ENCODE peak calls at places on chromosomes 4 and X, in ten cellular contexts. X is uterus, R is GM12891, A is HCT116, T is body of pancreas, I is erythroblast, V is lower leg skin, G is testis, W is stomach, C is A549. O is an unnamed sample.

GRCh38 chrX:67288958-67289641 is 254.7 kb upstream of the AR start:
- DNase-seq in X (no peak), R (no peak), A (no peak), T (no peak), I (no peak), V (peak), G (peak), W (no peak), C (no peak), O (no peak)

GRCh38 chrX:75061701-75062100 is 94.4 kb downstream of the ABCB7 start:
- DNase-seq in X (no peak), R (no peak), A (no peak), T (no peak), I (no peak), V (no peak), G (no peak), W (no peak), C (no peak), O (peak)

GRCh38 chrX:49610718-49611310 is 12.0 kb downstream of the GAGE1 start:
- DNase-seq in X (no peak), R (no peak), A (no peak), T (no peak), I (no peak), V (no peak), G (no peak), W (no peak), C (no peak), O (no peak)

GRCh38 chr4:151055539-151055938 is 40.5 kb upstream of the LRBA start:
- DNase-seq in X (no peak), R (no peak), A (no peak), T (no peak), I (no peak), V (no peak), G (no peak), W (no peak), C (no peak), O (no peak)

GRCh38 chr4:159698336-159698735 is 595.5 kb downstream of the RAPGEF2 start:
- DNase-seq in X (no peak), R (no peak), A (no peak), T (no peak), I (no peak), V (no peak), G (no peak), W (no peak), C (no peak), O (no peak)

GRCh38 chr4:81807927-81808672 is 336.4 kb upstream of the RASGEF1B start:
- DNase-seq in X (no peak), R (no peak), A (no peak), T (no peak), I (peak), V (no peak), G (no peak), W (peak), C (no peak), O (no peak)

GRCh38 chr4:151921371-151921770 is 160.6 kb upstream of the GATB start:
- DNase-seq in X (no peak), R (no peak), A (no peak), T (no peak), I (no peak), V (no peak), G (no peak), W (no peak), C (no peak), O (no peak)

GRCh38 chr4:101187837-101188236 is 159.5 kb downstream of the PPP3CA start:
- DNase-seq in X (no peak), R (no peak), A (no peak), T (no peak), I (peak), V (no peak), G (no peak), W (no peak), C (peak), O (no peak)

GRCh38 chr4:176671532-176671931 is 121.2 kb downstream of the VEGFC start:
- DNase-seq in X (peak), R (no peak), A (no peak), T (no peak), I (no peak), V (no peak), G (no peak), W (no peak), C (no peak), O (peak)

GRCh38 chr4:3484057-3484973 is 21.2 kb downstream of the DOK7 start:
- DNase-seq in X (no peak), R (no peak), A (peak), T (no peak), I (no peak), V (no peak), G (no peak), W (peak), C (peak), O (peak)

GRCh38 chr4:187171731-187172339 is 448.2 kb upstream of the FAT1 start:
- DNase-seq in X (no peak), R (no peak), A (no peak), T (no peak), I (no peak), V (no peak), G (no peak), W (no peak), C (no peak), O (no peak)

GRCh38 chr4:128862608-128863313 is 53.3 kb downstream of the JADE1 start:
- DNase-seq in X (no peak), R (no peak), A (no peak), T (no peak), I (peak), V (no peak), G (no peak), W (no peak), C (peak), O (no peak)

GRCh38 chrX:10794203-10794630 is 173.8 kb upstream of the MID1 start:
- DNase-seq in X (no peak), R (no peak), A (no peak), T (no peak), I (no peak), V (no peak), G (no peak), W (no peak), C (no peak), O (no peak)

GRCh38 chr4:152572417-152573086 is 36.7 kb upstream of the FBXW7 start:
- DNase-seq in X (no peak), R (no peak), A (no peak), T (no peak), I (peak), V (no peak), G (no peak), W (no peak), C (peak), O (peak)

GRCh38 chrX:1400731-1401471 is 9.0 kb upstream of the SLC25A6 start:
- DNase-seq in X (no peak), R (no peak), A (peak), T (no peak), I (no peak), V (no peak), G (no peak), W (no peak), C (no peak), O (no peak)

GRCh38 chr4:39151120-39151713 is 31.1 kb upstream of the WDR19 start:
- DNase-seq in X (no peak), R (no peak), A (no peak), T (no peak), I (no peak), V (no peak), G (no peak), W (no peak), C (no peak), O (peak)

GRCh38 chrX:78922754-78923153 is 22.4 kb upstream of the P2RY10 start:
- DNase-seq in X (no peak), R (no peak), A (no peak), T (no peak), I (no peak), V (no peak), G (no peak), W (no peak), C (no peak), O (no peak)

GRCh38 chrX:118545510-118545909 is 49.9 kb downstream of the DOCK11 start:
- DNase-seq in X (no peak), R (no peak), A (no peak), T (no peak), I (no peak), V (no peak), G (no peak), W (no peak), C (no peak), O (no peak)

GRCh38 chrX:24225265-24225664 is 75.7 kb downstream of the ZFX start:
- DNase-seq in X (no peak), R (no peak), A (no peak), T (no peak), I (no peak), V (no peak), G (no peak), W (no peak), C (no peak), O (no peak)

GRCh38 chr4:109014593-109015412 is 251.9 kb upstream of the ETNPPL start:
- DNase-seq in X (no peak), R (no peak), A (no peak), T (no peak), I (no peak), V (no peak), G (no peak), W (no peak), C (no peak), O (no peak)

GRCh38 chrX:39745782-39746181 is 352.0 kb downstream of the BCOR start:
- DNase-seq in X (no peak), R (no peak), A (no peak), T (no peak), I (no peak), V (no peak), G (no peak), W (no peak), C (no peak), O (no peak)

GRCh38 chr4:101439926-101440325 is 92.6 kb upstream of the PPP3CA start:
- DNase-seq in X (no peak), R (no peak), A (no peak), T (no peak), I (no peak), V (no peak), G (no peak), W (no peak), C (no peak), O (no peak)

GRCh38 chr4:152900395-152900794 is 35.7 kb upstream of the FHDC1 start:
- DNase-seq in X (no peak), R (no peak), A (no peak), T (no peak), I (no peak), V (no peak), G (no peak), W (no peak), C (no peak), O (no peak)

GRCh38 chrX:2841511-2841910 is 12.8 kb downstream of the GYG2 start:
- DNase-seq in X (no peak), R (no peak), A (no peak), T (no peak), I (no peak), V (no peak), G (no peak), W (no peak), C (no peak), O (no peak)

GRCh38 chr4:89469930-89470375 is 162.4 kb upstream of the GPRIN3 start:
- DNase-seq in X (no peak), R (no peak), A (no peak), T (no peak), I (peak), V (no peak), G (no peak), W (no peak), C (peak), O (peak)

GRCh38 chrX:66760648-66761047 is 121.8 kb upstream of the EDA2R start:
- DNase-seq in X (no peak), R (no peak), A (no peak), T (no peak), I (no peak), V (no peak), G (no peak), W (no peak), C (peak), O (peak)

GRCh38 chr4:20255251-20255586 is 3.5 kb downstream of the SLIT2 start:
- DNase-seq in X (no peak), R (no peak), A (no peak), T (no peak), I (no peak), V (no peak), G (no peak), W (no peak), C (no peak), O (no peak)

GRCh38 chr4:52868138-52868537 is 6.0 kb downstream of the RASL11B start:
- DNase-seq in X (peak), R (no peak), A (no peak), T (no peak), I (no peak), V (no peak), G (peak), W (no peak), C (no peak), O (peak)

GRCh38 chr4:113012122-113012725 is 37.2 kb upstream of the ANK2 start:
- DNase-seq in X (no peak), R (no peak), A (no peak), T (no peak), I (no peak), V (no peak), G (no peak), W (no peak), C (no peak), O (no peak)

GRCh38 chr4:78691333-78691732 is 84.8 kb upstream of the BMP2K start:
- DNase-seq in X (no peak), R (no peak), A (no peak), T (no peak), I (peak), V (no peak), G (no peak), W (no peak), C (no peak), O (peak)

GRCh38 chr4:140088317-140088967 is 65.5 kb downstream of the MAML3 start:
- DNase-seq in X (no peak), R (no peak), A (no peak), T (no peak), I (no peak), V (no peak), G (no peak), W (no peak), C (no peak), O (peak)

GRCh38 chr4:155952546-155952945 is 1.1 kb downstream of the CTSO start:
- DNase-seq in X (no peak), R (no peak), A (no peak), T (no peak), I (no peak), V (no peak), G (no peak), W (no peak), C (no peak), O (no peak)

GRCh38 chrX:13387656-13388421 is 68.0 kb upstream of the ATXN3L start:
- DNase-seq in X (no peak), R (no peak), A (no peak), T (no peak), I (no peak), V (no peak), G (no peak), W (no peak), C (no peak), O (peak)

GRCh38 chr4:29710519-29710918 is 1009.6 kb upstream of the PCDH7 start:
- DNase-seq in X (no peak), R (no peak), A (no peak), T (no peak), I (no peak), V (no peak), G (no peak), W (no peak), C (no peak), O (no peak)

GRCh38 chr4:109389367-109390118 is 44.1 kb upstream of the SEC24B start:
- DNase-seq in X (no peak), R (no peak), A (no peak), T (peak), I (no peak), V (no peak), G (no peak), W (no peak), C (no peak), O (no peak)

GRCh38 chr4:155666701-155667537 is at the start of gene GUCY1A1:
- DNase-seq in X (peak), R (peak), A (no peak), T (peak), I (peak), V (peak), G (peak), W (peak), C (no peak), O (no peak)

GRCh38 chr4:55125087-55125721 is at the start of gene KDR:
- DNase-seq in X (peak), R (no peak), A (no peak), T (no peak), I (no peak), V (peak), G (peak), W (peak), C (no peak), O (no peak)
- TF ChIP-seq POLR2A in X (peak), R (no peak), A (no peak), T (peak), I (no peak), V (no peak), G (no peak), W (no peak), C (no peak), O (no peak)

GRCh38 chr4:98148856-98149255 is 5.6 kb upstream of the STPG2 start:
- DNase-seq in X (no peak), R (no peak), A (no peak), T (no peak), I (no peak), V (no peak), G (no peak), W (no peak), C (no peak), O (peak)

GRCh38 chr4:98143001-98143899 is at the start of gene STPG2:
- DNase-seq in X (peak), R (peak), A (peak), T (peak), I (peak), V (peak), G (peak), W (peak), C (peak), O (peak)
- TF ChIP-seq POLR2A in X (peak), R (peak), A (peak), T (peak), I (peak), V (no peak), G (no peak), W (no peak), C (peak), O (peak)

GRCh38 chrX:154019633-154020499 is at the start of gene IRAK1:
- DNase-seq in X (no peak), R (peak), A (no peak), T (peak), I (peak), V (no peak), G (no peak), W (peak), C (peak), O (peak)
- TF ChIP-seq POLR2A in X (peak), R (no peak), A (peak), T (peak), I (peak), V (no peak), G (no peak), W (no peak), C (peak), O (peak)

DNA sequence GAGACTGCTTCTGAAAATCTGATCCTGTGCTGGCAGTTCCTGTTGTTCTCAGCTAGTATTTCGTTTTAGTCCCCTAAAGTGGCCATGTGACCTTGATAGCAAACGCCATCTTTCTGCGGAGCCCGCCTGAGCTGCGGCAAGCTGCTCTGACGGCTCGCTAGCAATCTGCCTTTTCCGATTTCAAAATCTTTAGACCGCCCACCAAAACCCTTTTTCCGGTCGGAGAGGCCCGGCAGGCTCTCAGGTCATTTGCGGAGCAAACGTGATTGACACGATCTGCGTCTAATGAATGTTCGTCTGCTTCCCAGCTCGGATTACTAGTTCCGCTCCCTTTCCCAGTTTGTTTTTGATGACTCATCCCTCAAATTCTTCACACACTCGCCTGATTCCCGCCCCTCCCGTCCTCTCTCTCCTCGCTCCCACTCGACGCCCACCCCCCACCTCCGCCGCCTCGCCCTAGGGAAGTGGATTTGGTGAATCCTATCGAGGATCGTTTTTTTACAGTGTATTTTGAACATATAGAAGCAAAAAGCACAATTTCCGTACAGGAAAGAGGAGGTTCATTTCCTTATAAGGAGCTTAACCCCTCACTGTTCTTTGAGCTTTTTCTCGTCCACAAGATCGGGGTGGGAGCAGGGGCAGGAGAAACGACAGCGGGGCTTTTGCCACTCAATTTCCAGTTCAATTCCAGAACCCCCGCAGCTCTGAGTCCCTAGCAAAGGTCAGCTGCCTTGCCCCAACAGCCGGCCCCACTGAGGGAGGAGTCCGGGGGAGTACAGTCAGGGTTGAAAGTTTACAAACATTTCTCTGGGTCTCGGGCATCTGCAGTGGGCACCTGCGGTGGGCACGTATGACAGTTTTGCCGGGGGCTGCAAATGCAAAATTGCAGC is 37.5 kb downstream of the NLGN3 start:
- DNase-seq in X (peak), R (peak), A (peak), T (peak), I (peak), V (peak), G (peak), W (peak), C (peak), O (peak)
- TF ChIP-seq POLR2A in X (peak), R (peak), A (no peak), T (peak), I (peak), V (no peak), G (no peak), W (no peak), C (peak), O (peak)

DNA sequence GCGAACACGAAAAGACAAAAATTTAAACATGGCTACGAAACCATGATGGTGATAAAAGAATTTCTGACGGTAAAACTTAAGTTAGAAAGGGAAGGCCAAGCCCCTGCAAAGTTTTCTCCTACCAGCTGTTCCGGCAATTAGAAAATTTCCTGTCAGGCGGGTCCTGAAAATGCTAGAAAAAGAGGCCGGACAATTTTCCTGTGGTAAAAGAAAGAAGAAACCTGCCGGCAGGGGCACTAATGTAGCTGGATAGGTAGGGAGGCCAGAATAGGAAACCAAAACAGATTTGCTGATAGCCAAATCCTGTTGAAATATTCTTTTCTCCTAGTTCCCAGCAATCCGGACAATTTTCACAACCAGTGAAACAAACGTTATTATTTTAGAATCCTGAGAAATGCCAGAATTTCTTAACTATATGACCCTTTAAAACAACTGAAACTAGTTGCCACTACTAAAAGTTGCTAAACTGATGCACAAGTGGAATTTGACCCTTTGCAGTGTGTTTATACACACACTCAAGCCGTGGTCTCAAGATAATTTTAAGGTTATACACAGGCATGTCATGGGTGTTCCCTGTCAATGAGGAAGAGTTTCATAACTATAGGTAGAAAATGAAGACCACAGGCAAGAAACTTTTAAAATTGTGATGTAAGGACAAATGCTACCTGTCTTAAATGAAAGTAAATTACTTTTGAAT is 47.8 kb downstream of the RPS6KA3 start:
- DNase-seq in X (peak), R (no peak), A (no peak), T (peak), I (peak), V (no peak), G (peak), W (no peak), C (peak), O (no peak)
- TF ChIP-seq POLR2A in X (no peak), R (no peak), A (no peak), T (no peak), I (no peak), V (no peak), G (no peak), W (no peak), C (no peak), O (no peak)

DNA sequence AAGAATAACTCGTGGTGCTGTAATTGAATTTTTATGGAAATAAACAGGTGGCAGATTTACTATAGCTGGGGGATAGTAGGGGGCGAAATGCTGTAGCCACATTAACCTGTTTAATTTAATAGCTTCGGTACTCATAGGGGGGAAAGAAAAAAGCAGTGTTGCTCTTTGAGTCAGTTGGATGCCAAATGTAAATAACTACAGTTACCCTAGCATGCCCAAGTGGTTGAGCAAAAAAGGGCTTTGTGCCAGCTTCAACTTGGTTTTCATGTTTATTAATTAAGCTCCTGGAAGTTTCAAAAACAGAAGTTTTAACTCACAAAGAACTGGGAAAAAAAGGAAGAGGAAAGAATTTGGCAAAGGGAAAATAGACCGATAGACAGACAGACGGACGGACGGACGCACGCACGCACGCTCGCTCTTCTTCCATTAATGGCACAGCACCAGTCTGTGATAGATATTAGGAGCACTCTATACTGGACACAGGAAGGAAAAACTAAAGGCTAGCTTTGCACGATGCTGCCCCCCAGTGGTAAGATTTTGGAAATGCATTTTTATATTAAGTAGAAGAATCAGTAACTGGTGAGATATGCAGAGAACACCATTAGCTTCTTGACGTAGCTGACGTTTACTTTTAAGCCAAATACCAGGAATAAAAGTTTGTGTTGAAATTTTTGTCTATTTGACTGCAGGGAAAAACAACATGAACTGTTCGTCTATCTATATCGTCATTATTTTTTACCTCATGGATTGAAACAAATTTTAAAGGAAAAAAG is 151.8 kb downstream of the SLC7A11 start:
- DNase-seq in X (peak), R (peak), A (peak), T (peak), I (peak), V (no peak), G (peak), W (peak), C (peak), O (peak)
- TF ChIP-seq POLR2A in X (no peak), R (no peak), A (no peak), T (no peak), I (no peak), V (no peak), G (no peak), W (no peak), C (no peak), O (no peak)